ENCODE peak calls at places on chromosomes 13 and 19, in six cellular contexts. T is left ventricle myocardium inferior, O is AG04450, W is adrenal gland, B is breast epithelium, Y is NCI-H2081 treated with DMSO at 0.1 percent for 48 hours. U is an unnamed sample.

GRCh38 chr13:40207110-40207478 is 459.3 kb downstream of the FOXO1 start:
- DNase-seq in T (no peak), O (no peak), W (no peak), B (no peak), Y (no peak), U (no peak)

GRCh38 chr13:48879854-48880253 is 95.9 kb upstream of the FNDC3A start:
- DNase-seq in T (no peak), O (no peak), W (no peak), B (no peak), Y (no peak), U (no peak)

GRCh38 chr19:51123381-51124186 is 1.1 kb upstream of the SIGLEC9 start:
- DNase-seq in T (peak; percentile 47), O (no peak), W (no peak), B (no peak), Y (no peak), U (no peak)

GRCh38 chr19:36604656-36605100 is 435 bp upstream of the ZNF382 start:
- DNase-seq in T (peak; percentile 74), O (no peak), W (peak; percentile 95), B (peak; percentile 20), Y (no peak), U (peak; percentile 86)

GRCh38 chr19:5826531-5827341 is 12.8 kb downstream of the FUT6 start:
- DNase-seq in T (peak; percentile 66), O (no peak), W (peak; percentile 95), B (peak; percentile 49), Y (peak; percentile 72), U (no peak)

GRCh38 chr13:46296920-46297319 is 85.2 kb downstream of the LRRC63 start:
- DNase-seq in T (no peak), O (peak; percentile 24), W (no peak), B (no peak), Y (no peak), U (no peak)

GRCh38 chr13:110314516-110315245 is 7.6 kb downstream of the COL4A2 start:
- DNase-seq in T (peak; percentile 59), O (no peak), W (no peak), B (peak; percentile 14), Y (no peak), U (no peak)

GRCh38 chr19:11737964-11738745 is 591 bp downstream of the ZNF823 start:
- DNase-seq in T (peak; percentile 31), O (no peak), W (peak; percentile 70), B (peak; percentile 35), Y (no peak), U (peak; percentile 26)

GRCh38 chr13:114112231-114112825 is 20.1 kb downstream of the RASA3 start:
- DNase-seq in T (no peak), O (no peak), W (peak; percentile 8), B (no peak), Y (no peak), U (no peak)